ENCODE peak calls at places on chromosomes 1 and 21, in eight cellular contexts. E is adipocyte; Y is Right ventricle myocardium superior; F is CD8-positive, alpha-beta T cell; Z is fibroblast of lung; K is AG09309; X is activated CD4-positive, CD25-positive, alpha-beta regulatory T cell treated with anti-CD3 and anti-CD28 coated beads, Interleukin-2, amount 50 U/mL, for 72 hours; N is H4. B is an unnamed sample.

GRCh38 chr1:182205378-182206022 is 144.0 kb upstream of the ZNF648 start:
- DNase-seq in F (no peak), Y (no peak), N (no peak), X (no peak), K (no peak), E (no peak), Z (no peak), B (no peak)

GRCh38 chr1:2941907-2942306 is 79.4 kb upstream of the ACTRT2 start:
- DNase-seq in E (no peak), F (no peak), K (no peak), Z (no peak), Y (peak), N (no peak), X (no peak), B (no peak)

GRCh38 chr1:24925082-24925779 is 4.8 kb downstream of the RUNX3 start:
- DNase-seq in Z (no peak), F (peak), N (no peak), X (peak), K (no peak), E (no peak), Y (peak), B (no peak)

GRCh38 chr1:236143104-236143948 is 987 bp downstream of the GPR137B start:
- DNase-seq in Y (no peak), F (no peak), E (peak), N (no peak), X (peak), Z (peak), K (peak), B (no peak)

GRCh38 chr1:6239213-6239752 is 3.5 kb upstream of the ICMT start:
- DNase-seq in Y (no peak), X (no peak), N (no peak), Z (no peak), E (no peak), K (no peak), F (no peak), B (no peak)

GRCh38 chr21:26072891-26073615 is 97.5 kb downstream of the APP start:
- DNase-seq in F (no peak), X (no peak), Y (no peak), N (no peak), K (peak), E (peak), Z (peak), B (no peak)

GRCh38 chr1:221039616-221040015 is 160.4 kb downstream of the HLX start:
- DNase-seq in Y (no peak), F (no peak), E (peak), N (no peak), Z (no peak), K (no peak), X (no peak), B (no peak)

GRCh38 chr1:85278853-85279314 is 2.5 kb upstream of the BCL10 start:
- DNase-seq in X (no peak), F (no peak), Z (peak), N (peak), E (peak), K (peak), Y (no peak), B (no peak)

GRCh38 chr1:114854693-114855320 is at the start of gene SYCP1:
- DNase-seq in Z (no peak), X (no peak), N (no peak), Y (no peak), E (no peak), F (no peak), K (no peak), B (no peak)

GRCh38 chr1:3049905-3050304 is 19.1 kb upstream of the PRDM16 start:
- DNase-seq in Z (no peak), Y (no peak), N (no peak), K (no peak), F (no peak), E (no peak), X (no peak), B (no peak)

GRCh38 chr21:27564684-27565280 is 597.9 kb upstream of the ADAMTS5 start:
- DNase-seq in Z (peak), E (peak), K (no peak), F (no peak), N (peak), Y (peak), X (no peak), B (peak)

GRCh38 chr1:165144757-165145397 is 211.6 kb downstream of the LMX1A start:
- DNase-seq in F (no peak), Z (peak), X (no peak), N (peak), Y (no peak), E (peak), K (peak), B (peak)

GRCh38 chr1:208523007-208523406 is 278.8 kb upstream of the PLXNA2 start:
- DNase-seq in F (no peak), Z (no peak), Y (no peak), K (no peak), X (no peak), N (no peak), E (no peak), B (no peak)

GRCh38 chr1:43293896-43294760 is 6.7 kb upstream of the TIE1 start:
- DNase-seq in Z (peak), N (peak), F (no peak), K (peak), X (no peak), E (peak), Y (peak), B (no peak)

GRCh38 chr21:45002381-45003204 is 62.8 kb downstream of the SLX9 start:
- DNase-seq in X (no peak), Y (no peak), N (no peak), Z (no peak), E (no peak), K (no peak), F (no peak), B (peak)

GRCh38 chr1:183022202-183023145 is 746 bp upstream of the LAMC1 start:
- DNase-seq in E (peak), X (no peak), Y (peak), F (no peak), N (peak), K (peak), Z (peak), B (peak)

GRCh38 chr1:84653130-84653680 is 37.1 kb downstream of the SSX2IP start:
- DNase-seq in K (no peak), X (no peak), E (no peak), N (no peak), Z (peak), Y (no peak), F (no peak), B (no peak)

GRCh38 chr1:160149706-160150105 is 1.7 kb upstream of the ATP1A4 start:
- DNase-seq in X (no peak), K (peak), F (no peak), Y (no peak), N (no peak), E (peak), Z (peak), B (no peak)

GRCh38 chr1:7044471-7044805 is 259.2 kb downstream of the CAMTA1 start:
- DNase-seq in F (no peak), K (no peak), Z (no peak), Y (no peak), E (no peak), N (no peak), X (no peak), B (no peak)

GRCh38 chr1:222385973-222386372 is 161.9 kb downstream of the HHIPL2 start:
- DNase-seq in F (no peak), Z (no peak), K (no peak), X (no peak), Y (no peak), E (no peak), N (no peak), B (no peak)